ENCODE peak calls at places on chromosomes 3 and 15, in nine cellular contexts. P, J, H, C, S, A, E, X and D are unnamed samples.

GRCh38 chr3:67087788-67088187 is 89.7 kb downstream of the KBTBD8 start:
- DNase-seq in P (no peak), X (no peak), H (no peak), J (no peak), A (no peak), C (no peak), E (no peak), S (no peak), D (no peak)

GRCh38 chr3:69671082-69671952 is 67.9 kb upstream of the MITF start:
- DNase-seq in S (no peak), P (peak; percentile 63), E (peak; percentile 19), A (no peak), H (peak; percentile 29), C (no peak), X (peak; percentile 68), J (no peak), D (peak; percentile 62)

GRCh38 chr3:24367681-24368264 is 126.9 kb downstream of the THRB start:
- DNase-seq in C (no peak), J (no peak), E (no peak), X (no peak), A (no peak), P (no peak), H (no peak), S (no peak), D (no peak)

GRCh38 chr3:152461460-152461859 is 192.7 kb downstream of the MBNL1 start:
- DNase-seq in J (no peak), E (no peak), A (no peak), S (no peak), H (no peak), P (no peak), X (no peak), C (no peak), D (no peak)

GRCh38 chr3:51268132-51268531 is 117.0 kb upstream of the MANF start:
- DNase-seq in C (no peak), P (no peak), S (no peak), E (no peak), X (no peak), H (no peak), A (no peak), J (no peak), D (no peak)

GRCh38 chr15:25903024-25903581 is 40.0 kb upstream of the ATP10A start:
- DNase-seq in H (no peak), A (no peak), J (no peak), C (no peak), X (no peak), P (no peak), E (no peak), S (no peak), D (no peak)

GRCh38 chr15:38864122-38864521 is 299.5 kb upstream of the RASGRP1 start:
- DNase-seq in P (no peak), E (no peak), C (no peak), H (no peak), S (no peak), A (no peak), J (no peak), X (no peak), D (no peak)

GRCh38 chr3:15631426-15632211 is 30.1 kb downstream of the BTD start:
- DNase-seq in X (no peak), C (no peak), S (no peak), J (no peak), P (peak; percentile 43), E (no peak), A (no peak), H (no peak), D (no peak)

GRCh38 chr15:45386420-45386819 is 8.1 kb upstream of the GATM start:
- DNase-seq in C (no peak), X (no peak), J (no peak), P (no peak), E (no peak), A (no peak), H (no peak), S (no peak), D (no peak)

GRCh38 chr3:16927485-16927884 is 42.7 kb downstream of the PLCL2 start:
- DNase-seq in X (no peak), C (no peak), J (no peak), S (no peak), P (no peak), A (no peak), E (no peak), H (no peak), D (no peak)

GRCh38 chr15:51229907-51230328 is 108.5 kb downstream of the CYP19A1 start:
- DNase-seq in X (peak; percentile 55), P (peak; percentile 64), H (no peak), A (no peak), C (no peak), J (no peak), E (no peak), S (no peak), D (peak; percentile 37)

GRCh38 chr3:36891651-36892268 is 53.1 kb downstream of the TRANK1 start:
- DNase-seq in S (no peak), P (no peak), X (no peak), J (no peak), A (no peak), E (no peak), C (no peak), H (no peak), D (no peak)

GRCh38 chr3:17077614-17078013 is 192.9 kb downstream of the PLCL2 start:
- DNase-seq in C (no peak), J (no peak), A (peak; percentile 60), X (no peak), H (no peak), P (no peak), S (no peak), E (no peak), D (no peak)

GRCh38 chr15:100690032-100690785 is 87.8 kb downstream of the ASB7 start:
- DNase-seq in J (no peak), S (peak; percentile 75), E (no peak), X (no peak), C (no peak), P (no peak), A (no peak), H (no peak), D (no peak)

GRCh38 chr15:101053261-101053660 is 134.1 kb downstream of the LRRK1 start:
- DNase-seq in S (no peak), C (no peak), H (no peak), J (no peak), X (peak; percentile 19), E (no peak), P (no peak), A (peak; percentile 48), D (no peak)

GRCh38 chr3:138943724-138944131 is 3.2 kb downstream of the FOXL2 start:
- DNase-seq in X (no peak), J (no peak), H (no peak), E (no peak), C (no peak), P (no peak), A (no peak), S (no peak), D (peak; percentile 37)

GRCh38 chr3:32998631-32999451 is 47.4 kb downstream of the CCR4 start:
- DNase-seq in C (no peak), J (no peak), S (no peak), H (no peak), E (no peak), A (no peak), P (no peak), X (no peak), D (no peak)

DNA sequence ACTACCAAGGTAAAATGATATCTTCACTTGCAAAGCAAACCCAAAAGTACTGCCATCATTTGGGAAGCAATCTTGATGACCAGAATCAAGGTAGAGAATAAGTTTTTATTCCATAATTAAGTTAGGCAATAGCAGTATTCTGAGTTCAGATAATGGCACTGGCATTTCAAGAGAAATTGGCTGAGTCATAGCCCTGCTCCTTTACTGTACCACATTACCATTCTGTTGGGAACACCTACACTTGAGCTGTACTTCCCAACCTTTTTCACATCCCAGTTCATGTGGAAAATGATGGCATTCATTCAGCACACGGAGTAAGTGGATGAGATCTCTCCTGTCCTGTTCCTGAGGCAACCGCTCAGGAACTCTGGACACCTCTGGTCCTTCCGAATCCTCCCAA is 311.6 kb upstream of the TPRG1 start:
- DNase-seq in J (no peak), P (no peak), E (no peak), H (no peak), C (no peak), X (no peak), S (no peak), A (no peak), D (no peak)
- TF ChIP-seq POLR2AphosphoS5 in J (no peak), P (no peak), E (no peak), H (no peak), C (no peak), X (no peak), S (no peak), A (no peak), D (no peak)

GRCh38 chr15:33152502-33153109 is 41.9 kb downstream of the FMN1 start:
- DNase-seq in E (peak; percentile 64), X (no peak), P (no peak), C (no peak), A (no peak), J (no peak), H (no peak), S (no peak), D (no peak)

GRCh38 chr15:33148129-33148850 is 46.2 kb downstream of the FMN1 start:
- DNase-seq in A (no peak), J (no peak), C (no peak), X (no peak), E (no peak), H (no peak), P (no peak), S (no peak), D (no peak)

GRCh38 chr15:33150516-33150915 is 44.0 kb downstream of the FMN1 start:
- DNase-seq in J (no peak), X (no peak), E (no peak), H (no peak), A (no peak), S (no peak), P (no peak), C (no peak), D (no peak)

GRCh38 chr15:33150993-33151392 is 43.5 kb downstream of the FMN1 start:
- DNase-seq in C (no peak), X (no peak), H (no peak), A (no peak), E (peak; percentile 9), S (no peak), P (no peak), J (no peak), D (no peak)

GRCh38 chr15:33149919-33150318 is 44.6 kb downstream of the FMN1 start:
- DNase-seq in A (no peak), X (no peak), C (no peak), P (no peak), S (no peak), J (no peak), E (no peak), H (no peak), D (no peak)
- TF ChIP-seq POLR2AphosphoS5 in A (no peak), X (no peak), C (no peak), P (no peak), S (no peak), J (no peak), E (no peak), H (no peak), D (no peak)

GRCh38 chr15:74630284-74631086 is 14.8 kb downstream of the CLK3 start:
- DNase-seq in E (no peak), J (no peak), S (no peak), C (no peak), X (no peak), P (no peak), A (no peak), H (no peak), D (no peak)
- TF ChIP-seq POLR2AphosphoS5 in E (no peak), J (no peak), S (no peak), C (no peak), X (peak; percentile 5), P (no peak), A (no peak), H (peak; percentile 15), D (peak; percentile 11)

GRCh38 chr3:73586628-73587027 is 38.1 kb downstream of the PDZRN3 start:
- DNase-seq in X (no peak), E (no peak), S (no peak), P (no peak), A (no peak), J (no peak), H (no peak), C (no peak), D (no peak)

GRCh38 chr3:73592154-73592877 is 32.4 kb downstream of the PDZRN3 start:
- DNase-seq in J (no peak), H (no peak), P (no peak), S (no peak), E (no peak), A (no peak), X (no peak), C (no peak), D (no peak)
- TF ChIP-seq POLR2AphosphoS5 in J (no peak), H (no peak), P (no peak), S (no peak), E (no peak), A (no peak), X (no peak), C (no peak), D (no peak)